ENCODE peak calls at places on chromosomes 1 and 21, in seven cellular contexts. T is effector memory CD8-positive, alpha-beta T cell; C is GM12878; M is pancreas; Z is upper lobe of right lung; X is heart left ventricle; Q is right cardiac atrium. B is an unnamed sample.

GRCh38 chr1:47870946-47871750 is 126.0 kb downstream of the TRABD2B start:
- ATAC-seq in Q (no peak), Z (no peak), M (peak), X (no peak), C (no peak), T (no peak), B (no peak)

GRCh38 chr1:151540021-151540981 is at the start of gene TUFT1:
- ATAC-seq in T (peak), M (peak), Z (peak), X (peak), Q (peak), C (peak), B (peak)

GRCh38 chr1:194069168-194069830 is 882.9 kb upstream of the B3GALT2 start:
- ATAC-seq in Q (peak), M (no peak), Z (peak), X (peak), C (no peak), T (no peak), B (peak)

GRCh38 chr1:89271616-89272015 is 1.0 kb downstream of the GBP5 start:
- ATAC-seq in Q (peak), Z (peak), T (no peak), C (no peak), X (no peak), M (no peak), B (no peak)

GRCh38 chr1:232587141-232588008 is 42.6 kb downstream of the SIPA1L2 start:
- ATAC-seq in T (peak), Z (no peak), Q (no peak), M (no peak), C (no peak), X (no peak), B (no peak)

GRCh38 chr1:27001570-27002360 is 8.3 kb downstream of the TRNP1 start:
- ATAC-seq in C (peak), X (no peak), Z (peak), Q (peak), M (no peak), T (peak), B (peak)

GRCh38 chr1:32702599-32703478 is at the start of gene SYNC:
- ATAC-seq in T (peak), Z (peak), Q (peak), X (peak), C (peak), M (peak), B (peak)

GRCh38 chr1:43465694-43466152 is 12.0 kb upstream of the HYI start:
- ATAC-seq in C (no peak), T (no peak), Z (no peak), X (no peak), Q (no peak), M (no peak), B (no peak)

GRCh38 chr1:170131450-170131849 is 14.3 kb upstream of the NTMT2 start:
- ATAC-seq in Z (no peak), X (no peak), Q (no peak), C (no peak), M (no peak), T (no peak), B (no peak)

GRCh38 chr1:240936911-240937668 is 325.1 kb upstream of the GREM2 start:
- ATAC-seq in X (no peak), Q (no peak), T (no peak), C (no peak), M (no peak), Z (no peak), B (no peak)

GRCh38 chr1:179251675-179252074 is 22.2 kb upstream of the ABL2 start:
- ATAC-seq in Z (peak), M (peak), C (peak), X (no peak), T (no peak), Q (no peak), B (no peak)

GRCh38 chr1:27106561-27107323 is 48.2 kb downstream of the SLC9A1 start:
- ATAC-seq in Q (no peak), Z (peak), T (peak), C (peak), X (no peak), M (no peak), B (peak)

GRCh38 chr1:226945106-226945857 is 5.2 kb downstream of the COQ8A start:
- ATAC-seq in T (no peak), M (peak), Q (peak), C (no peak), Z (peak), X (peak), B (no peak)

GRCh38 chr21:14916676-14917141 is 148.1 kb downstream of the NRIP1 start:
- ATAC-seq in Z (no peak), M (peak), X (no peak), C (no peak), T (no peak), Q (no peak), B (no peak)

GRCh38 chr1:7613106-7613850 is 157.8 kb upstream of the VAMP3 start:
- ATAC-seq in Z (no peak), M (no peak), X (no peak), T (no peak), C (no peak), Q (peak), B (no peak)

GRCh38 chr1:113802367-113803007 is 9.8 kb downstream of the RSBN1 start:
- ATAC-seq in C (no peak), Q (no peak), M (no peak), X (no peak), T (no peak), Z (no peak), B (no peak)

GRCh38 chr1:84146375-84147032 is 2.4 kb downstream of the PRKACB start:
- ATAC-seq in T (no peak), X (no peak), M (no peak), Q (no peak), C (no peak), Z (no peak), B (no peak)

GRCh38 chr1:12056331-12056841 is 6.7 kb upstream of the TNFRSF8 start:
- ATAC-seq in X (no peak), Z (no peak), C (peak), T (no peak), M (no peak), Q (no peak), B (no peak)

GRCh38 chr21:43956667-43957030 is 55.5 kb upstream of the TRAPPC10 start:
- ATAC-seq in Z (no peak), C (no peak), Q (peak), M (peak), X (peak), T (no peak), B (no peak)

GRCh38 chr1:162498442-162498785 is 796 bp downstream of the UHMK1 start:
- ATAC-seq in M (no peak), C (peak), T (peak), Z (peak), Q (no peak), X (no peak), B (peak)

GRCh38 chr1:161777250-161777649 is 11.1 kb downstream of the ATF6 start:
- ATAC-seq in C (peak), Z (no peak), Q (no peak), X (no peak), T (no peak), M (no peak), B (no peak)

GRCh38 chr1:212712451-212713303 is 13.0 kb upstream of the BATF3 start:
- ATAC-seq in Q (no peak), T (no peak), M (no peak), X (no peak), Z (no peak), C (peak), B (peak)

GRCh38 chr1:168134132-168135041 is 2.3 kb downstream of the GPR161 start:
- ATAC-seq in M (no peak), Q (no peak), Z (no peak), C (no peak), T (no peak), X (no peak), B (no peak)

GRCh38 chr1:93708734-93709481 is 27.3 kb upstream of the BCAR3 start:
- ATAC-seq in C (peak), T (no peak), Q (peak), M (peak), Z (peak), X (peak), B (peak)

GRCh38 chr1:94821636-94822305 is 1.6 kb downstream of the SLC44A3 start:
- ATAC-seq in X (no peak), Q (no peak), M (peak), C (no peak), Z (no peak), T (no peak), B (no peak)

GRCh38 chr1:9792156-9793042 is 31.4 kb downstream of the CLSTN1 start:
- ATAC-seq in Q (peak), T (no peak), Z (no peak), C (no peak), X (no peak), M (peak), B (no peak)

GRCh38 chr1:64471218-64471719 is 1.3 kb downstream of the CACHD1 start:
- ATAC-seq in X (peak), T (no peak), Z (peak), C (no peak), M (peak), Q (peak), B (no peak)

GRCh38 chr21:45779226-45779625 is 135.7 kb downstream of the PCBP3 start:
- ATAC-seq in C (no peak), X (no peak), T (no peak), Z (no peak), M (no peak), Q (no peak), B (no peak)

GRCh38 chr1:24540906-24541710 is 14.8 kb upstream of the NCMAP start:
- ATAC-seq in T (no peak), M (peak), Z (peak), X (no peak), C (no peak), Q (no peak), B (peak)

GRCh38 chr1:13550663-13551062 is 33.0 kb upstream of the PDPN start:
- ATAC-seq in Q (no peak), C (no peak), M (no peak), X (no peak), Z (no peak), T (no peak), B (no peak)

GRCh38 chr21:34802180-34802899 is 133.5 kb downstream of the CLIC6 start:
- ATAC-seq in X (no peak), M (peak), C (peak), Z (no peak), T (no peak), Q (no peak), B (no peak)

GRCh38 chr1:47232187-47232874 is at the start of gene TAL1:
- ATAC-seq in T (no peak), X (no peak), M (peak), Z (peak), C (no peak), Q (peak), B (no peak)